ENCODE peak calls at places on chromosomes 16 and 17, in seven cellular contexts. P, E, F, Z, G, R and J are unnamed samples.

GRCh38 chr17:58265266-58265665 is 15.5 kb downstream of the MPO start:
- DNase-seq in P (no peak), E (no peak), F (no peak), Z (no peak), G (no peak), R (no peak), J (no peak)

GRCh38 chr17:61247438-61247837 is 152.2 kb upstream of the TBX2 start:
- DNase-seq in P (no peak), E (no peak), F (no peak), Z (no peak), G (peak; percentile 62), R (no peak), J (peak; percentile 97)

GRCh38 chr17:42421479-42422332 is 1.4 kb downstream of the CAVIN1 start:
- DNase-seq in P (no peak), E (no peak), F (peak; percentile 63), Z (no peak), G (peak; percentile 75), R (no peak), J (no peak)

GRCh38 chr16:4489030-4489429 is 12.8 kb downstream of the HMOX2 start:
- DNase-seq in P (no peak), E (no peak), F (peak; percentile 83), Z (no peak), G (peak; percentile 83), R (no peak), J (no peak)

GRCh38 chr16:50598256-50598894 is 50.2 kb downstream of the NKD1 start:
- DNase-seq in P (no peak), E (no peak), F (no peak), Z (no peak), G (no peak), R (no peak), J (no peak)

GRCh38 chr17:67124469-67125148 is 80.3 kb downstream of the CACNG1 start:
- DNase-seq in P (no peak), E (no peak), F (no peak), Z (no peak), G (no peak), R (no peak), J (no peak)

GRCh38 chr17:43753488-43754129 is 5.0 kb downstream of the SOST start:
- DNase-seq in P (no peak), E (no peak), F (peak; percentile 64), Z (no peak), G (peak; percentile 86), R (no peak), J (no peak)

GRCh38 chr16:68369697-68370096 is 58.9 kb downstream of the PRMT7 start:
- DNase-seq in P (no peak), E (no peak), F (no peak), Z (no peak), G (no peak), R (no peak), J (no peak)

GRCh38 chr16:29738514-29738913 is 7.3 kb downstream of the C16orf54 start:
- DNase-seq in P (no peak), E (no peak), F (no peak), Z (peak; percentile 70), G (no peak), R (no peak), J (no peak)

GRCh38 chr17:81270279-81270678 is 24.8 kb downstream of the SLC38A10 start:
- DNase-seq in P (no peak), E (no peak), F (no peak), Z (no peak), G (no peak), R (no peak), J (no peak)

GRCh38 chr17:2049333-2050245 is 5.3 kb upstream of the HIC1 start:
- DNase-seq in P (no peak), E (peak; percentile 59), F (peak; percentile 80), Z (peak; percentile 88), G (no peak), R (peak; percentile 42), J (no peak)

GRCh38 chr17:37605813-37606505 is 3.3 kb downstream of the SYNRG start:
- DNase-seq in P (no peak), E (no peak), F (no peak), Z (peak; percentile 62), G (no peak), R (no peak), J (peak; percentile 23)